ENCODE peak calls at places on chromosomes 3 and 15, in four cellular contexts. T is GM12891, Y is HL-60, G is GM12878. X is an unnamed sample.

GRCh38 chr3:179760944-179761343 is 108.1 kb downstream of the USP13 start:
- DNase-seq in T (no peak), G (no peak), Y (peak), X (no peak)

GRCh38 chr15:26841941-26842340 is 24.9 kb upstream of the GABRA5 start:
- DNase-seq in G (no peak), T (no peak), Y (no peak), X (no peak)

GRCh38 chr3:156535162-156535627 is 19.7 kb downstream of the SSR3 start:
- DNase-seq in T (no peak), G (no peak), Y (peak), X (no peak)

GRCh38 chr15:78695046-78695671 is 54.1 kb upstream of the CHRNB4 start:
- DNase-seq in Y (no peak), G (no peak), T (no peak), X (no peak)

GRCh38 chr3:149134560-149134959 is 5.1 kb downstream of the HPS3 start:
- DNase-seq in T (no peak), Y (no peak), G (no peak), X (no peak)

GRCh38 chr3:37320276-37320675 is 145.9 kb upstream of the LRRFIP2 start:
- DNase-seq in T (no peak), G (no peak), Y (no peak), X (no peak)

GRCh38 chr3:9797196-9797945 is 4.5 kb downstream of the ARPC4 start:
- DNase-seq in G (no peak), T (no peak), Y (no peak), X (no peak)

GRCh38 chr15:88641959-88642452 is 3.2 kb downstream of the ISG20 start:
- DNase-seq in Y (no peak), T (no peak), G (no peak), X (no peak)

GRCh38 chr3:30689202-30689641 is 82.8 kb downstream of the TGFBR2 start:
- DNase-seq in Y (no peak), T (no peak), G (no peak), X (no peak)

GRCh38 chr3:184505053-184505452 is 56.5 kb upstream of the EPHB3 start:
- DNase-seq in G (no peak), Y (no peak), T (no peak), X (no peak)

GRCh38 chr3:39193391-39193790 is 996 bp upstream of the XIRP1 start:
- DNase-seq in Y (no peak), T (no peak), G (no peak), X (no peak)

GRCh38 chr15:80608688-80609087 is 86.4 kb upstream of the ABHD17C start:
- DNase-seq in G (no peak), T (no peak), Y (no peak), X (no peak)

GRCh38 chr3:16264174-16264707 is 502 bp downstream of the DPH3 start:
- DNase-seq in T (no peak), Y (no peak), G (no peak), X (peak)

GRCh38 chr3:172707967-172708366 is 2.9 kb downstream of the NCEH1 start:
- DNase-seq in T (no peak), G (no peak), Y (no peak), X (no peak)

GRCh38 chr15:87267798-87268197 is 988.7 kb downstream of the NTRK3 start:
- DNase-seq in T (no peak), Y (no peak), G (no peak), X (no peak)

GRCh38 chr3:172194702-172195392 is 155.5 kb downstream of the FNDC3B start:
- DNase-seq in Y (no peak), T (no peak), G (no peak), X (no peak)

DNA sequence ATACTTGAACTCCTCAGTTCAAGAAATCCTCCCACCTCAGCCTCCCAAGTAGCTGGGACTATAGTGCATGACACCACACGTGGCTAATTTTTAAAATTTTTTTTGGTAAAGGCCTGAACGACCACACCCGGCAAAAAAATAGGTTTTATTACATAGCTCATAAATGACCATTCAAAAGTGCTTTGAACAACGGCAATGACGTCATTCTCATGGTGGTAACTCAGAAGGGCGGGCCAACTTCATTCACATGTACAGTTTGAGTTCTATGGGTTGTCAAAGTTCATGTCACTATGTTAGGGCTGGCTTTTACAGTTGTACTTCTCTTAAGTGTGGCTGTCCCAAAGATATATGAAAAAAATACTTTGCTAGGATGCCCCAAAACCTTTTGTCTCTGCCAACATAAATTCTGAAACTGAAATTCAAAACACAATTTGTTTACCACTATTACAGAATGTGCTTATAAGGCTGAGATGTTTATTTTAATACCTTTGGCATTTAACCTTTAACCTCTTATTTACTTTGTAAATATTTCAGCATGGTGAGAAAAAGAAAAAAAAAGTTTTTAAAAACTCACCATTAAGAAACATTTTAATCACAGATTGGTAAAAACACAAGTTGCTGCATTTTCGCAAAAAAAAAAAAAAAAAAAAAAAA is 6.2 kb downstream of the MYO1E start:
- DNase-seq in G (no peak), T (no peak), Y (no peak), X (no peak)
- TF ChIP-seq SPI1 in G (no peak), T (no peak), Y (no peak), X (no peak)

GRCh38 chr15:20106026-20106425 is 435.6 kb downstream of the GOLGA6L6 start:
- DNase-seq in G (no peak), T (no peak), Y (no peak), X (no peak)
- TF ChIP-seq SPI1 in G (no peak), T (no peak), Y (no peak), X (no peak)

GRCh38 chr3:72982653-72983366 is 13.8 kb upstream of the PPP4R2 start:
- DNase-seq in G (no peak), Y (peak), T (no peak), X (no peak)
- TF ChIP-seq SPI1 in G (no peak), Y (peak), T (no peak), X (no peak)

DNA sequence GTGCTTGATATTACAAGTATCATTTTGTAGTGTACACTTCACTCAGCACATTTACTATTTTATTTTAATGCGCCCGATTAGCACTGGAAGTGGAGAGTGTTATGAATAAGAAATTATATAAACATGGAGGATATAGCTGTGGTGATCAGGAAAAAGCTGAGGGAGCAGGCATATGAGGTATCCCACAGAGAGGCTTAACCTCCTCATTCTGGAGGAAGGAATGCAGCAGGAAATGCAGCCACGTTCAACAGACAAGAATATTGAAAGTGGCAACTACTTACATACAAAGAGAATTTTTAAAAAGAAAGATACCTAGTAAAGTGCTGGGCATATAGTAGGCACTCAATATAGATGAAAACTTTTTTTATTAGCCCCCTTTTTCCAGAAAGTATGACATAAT is 166.0 kb upstream of the SATB1 start:
- DNase-seq in Y (no peak), G (no peak), T (no peak), X (no peak)
- TF ChIP-seq SPI1 in Y (no peak), G (no peak), T (no peak), X (no peak)

GRCh38 chr3:65472501-65472900 is 566.2 kb downstream of the MAGI1 start:
- DNase-seq in Y (no peak), T (no peak), G (no peak), X (no peak)

GRCh38 chr3:65479118-65479517 is 559.6 kb downstream of the MAGI1 start:
- DNase-seq in T (no peak), Y (no peak), G (no peak), X (no peak)

GRCh38 chr3:65473746-65474145 is 565.0 kb downstream of the MAGI1 start:
- DNase-seq in Y (no peak), G (no peak), T (no peak), X (no peak)
- TF ChIP-seq SPI1 in Y (no peak), G (no peak), T (no peak), X (no peak)